ENCODE peak calls at places on chromosome 22, in ten cellular contexts. One of them, this sample, is unnamed.

GRCh38 chr22:38131399-38131798 is 20.9 kb upstream of the BAIAP2L2 start:
- DNase-seq in GM23248: no peak
- DNase-seq in mesendoderm: no peak
- DNase-seq in mesenchymal stem cell: no peak
- DNase-seq in K562: no peak
- DNase-seq in endothelial cell of umbilical vein: no peak
- DNase-seq in HCT116: no peak
- DNase-seq in mammary epithelial cell: no peak
- DNase-seq in neuronal stem cell: no peak
- DNase-seq in colonic mucosa: no peak
- DNase-seq in this sample: no peak

GRCh38 chr22:20750461-20751184 is 23.3 kb upstream of the SERPIND1 start:
- DNase-seq in GM23248: peak; percentile 93
- DNase-seq in mesendoderm: no peak
- DNase-seq in mesenchymal stem cell: peak; percentile 91
- DNase-seq in K562: no peak
- DNase-seq in endothelial cell of umbilical vein: peak; percentile 83
- DNase-seq in HCT116: no peak
- DNase-seq in mammary epithelial cell: peak; percentile 82
- DNase-seq in neuronal stem cell: no peak
- DNase-seq in colonic mucosa: peak; percentile 46
- DNase-seq in this sample: no peak

GRCh38 chr22:21876486-21877176 is 9.2 kb upstream of the MAPK1 start:
- DNase-seq in GM23248: peak; percentile 85
- DNase-seq in mesendoderm: peak; percentile 17
- DNase-seq in mesenchymal stem cell: peak; percentile 82
- DNase-seq in K562: peak; percentile 75
- DNase-seq in endothelial cell of umbilical vein: peak; percentile 57
- DNase-seq in HCT116: no peak
- DNase-seq in mammary epithelial cell: peak; percentile 70
- DNase-seq in neuronal stem cell: no peak
- DNase-seq in colonic mucosa: no peak
- DNase-seq in this sample: no peak

GRCh38 chr22:35406443-35406842 is 6.5 kb downstream of the MCM5 start:
- DNase-seq in GM23248: no peak
- DNase-seq in mesendoderm: no peak
- DNase-seq in mesenchymal stem cell: no peak
- DNase-seq in K562: no peak
- DNase-seq in endothelial cell of umbilical vein: no peak
- DNase-seq in HCT116: no peak
- DNase-seq in mammary epithelial cell: no peak
- DNase-seq in neuronal stem cell: no peak
- DNase-seq in colonic mucosa: no peak
- DNase-seq in this sample: no peak

GRCh38 chr22:37496651-37497599 is 10.7 kb upstream of the MFNG start:
- DNase-seq in GM23248: peak; percentile 92
- DNase-seq in mesendoderm: peak; percentile 61
- DNase-seq in mesenchymal stem cell: peak; percentile 76
- DNase-seq in K562: no peak
- DNase-seq in endothelial cell of umbilical vein: peak; percentile 70
- DNase-seq in HCT116: no peak
- DNase-seq in mammary epithelial cell: peak; percentile 89
- DNase-seq in neuronal stem cell: no peak
- DNase-seq in colonic mucosa: no peak
- DNase-seq in this sample: peak; percentile 77

GRCh38 chr22:42780070-42780540 is 59.4 kb upstream of the A4GALT start:
- DNase-seq in GM23248: peak; percentile 84
- DNase-seq in mesendoderm: peak; percentile 99
- DNase-seq in mesenchymal stem cell: peak; percentile 94
- DNase-seq in K562: peak; percentile 47
- DNase-seq in endothelial cell of umbilical vein: peak; percentile 92
- DNase-seq in HCT116: peak; percentile 95
- DNase-seq in mammary epithelial cell: peak; percentile 72
- DNase-seq in neuronal stem cell: peak; percentile 89
- DNase-seq in colonic mucosa: peak; percentile 77
- DNase-seq in this sample: peak; percentile 91

GRCh38 chr22:35677460-35678187 is 29.4 kb downstream of the APOL6 start:
- DNase-seq in GM23248: no peak
- DNase-seq in mesendoderm: no peak
- DNase-seq in mesenchymal stem cell: no peak
- DNase-seq in K562: no peak
- DNase-seq in endothelial cell of umbilical vein: no peak
- DNase-seq in HCT116: no peak
- DNase-seq in mammary epithelial cell: no peak
- DNase-seq in neuronal stem cell: no peak
- DNase-seq in colonic mucosa: no peak
- DNase-seq in this sample: no peak

GRCh38 chr22:29230916-29231875 is 25.5 kb downstream of the EMID1 start:
- DNase-seq in GM23248: no peak
- DNase-seq in mesendoderm: no peak
- DNase-seq in mesenchymal stem cell: no peak
- DNase-seq in K562: no peak
- DNase-seq in endothelial cell of umbilical vein: no peak
- DNase-seq in HCT116: no peak
- DNase-seq in mammary epithelial cell: no peak
- DNase-seq in neuronal stem cell: no peak
- DNase-seq in colonic mucosa: no peak
- DNase-seq in this sample: no peak

GRCh38 chr22:45211848-45212247 is 28.8 kb downstream of the KIAA0930 start:
- DNase-seq in GM23248: peak; percentile 87
- DNase-seq in mesendoderm: no peak
- DNase-seq in mesenchymal stem cell: no peak
- DNase-seq in K562: no peak
- DNase-seq in endothelial cell of umbilical vein: no peak
- DNase-seq in HCT116: no peak
- DNase-seq in mammary epithelial cell: no peak
- DNase-seq in neuronal stem cell: no peak
- DNase-seq in colonic mucosa: no peak
- DNase-seq in this sample: no peak

GRCh38 chr22:45211435-45211834 is 29.3 kb downstream of the KIAA0930 start:
- DNase-seq in GM23248: peak; percentile 76
- DNase-seq in mesendoderm: no peak
- DNase-seq in mesenchymal stem cell: peak; percentile 39
- DNase-seq in K562: no peak
- DNase-seq in endothelial cell of umbilical vein: no peak
- DNase-seq in HCT116: no peak
- DNase-seq in mammary epithelial cell: no peak
- DNase-seq in neuronal stem cell: no peak
- DNase-seq in colonic mucosa: no peak
- DNase-seq in this sample: no peak

GRCh38 chr22:45212992-45213751 is 27.5 kb downstream of the KIAA0930 start:
- DNase-seq in GM23248: peak; percentile 90
- DNase-seq in mesendoderm: no peak
- DNase-seq in mesenchymal stem cell: peak; percentile 88
- DNase-seq in K562: no peak
- DNase-seq in endothelial cell of umbilical vein: no peak
- DNase-seq in HCT116: no peak
- DNase-seq in mammary epithelial cell: peak; percentile 26
- DNase-seq in neuronal stem cell: no peak
- DNase-seq in colonic mucosa: no peak
- DNase-seq in this sample: no peak

GRCh38 chr22:45210577-45211431 is 29.9 kb downstream of the KIAA0930 start:
- DNase-seq in GM23248: peak; percentile 86
- DNase-seq in mesendoderm: no peak
- DNase-seq in mesenchymal stem cell: no peak
- DNase-seq in K562: no peak
- DNase-seq in endothelial cell of umbilical vein: no peak
- DNase-seq in HCT116: no peak
- DNase-seq in mammary epithelial cell: no peak
- DNase-seq in neuronal stem cell: no peak
- DNase-seq in colonic mucosa: no peak
- DNase-seq in this sample: no peak

DNA sequence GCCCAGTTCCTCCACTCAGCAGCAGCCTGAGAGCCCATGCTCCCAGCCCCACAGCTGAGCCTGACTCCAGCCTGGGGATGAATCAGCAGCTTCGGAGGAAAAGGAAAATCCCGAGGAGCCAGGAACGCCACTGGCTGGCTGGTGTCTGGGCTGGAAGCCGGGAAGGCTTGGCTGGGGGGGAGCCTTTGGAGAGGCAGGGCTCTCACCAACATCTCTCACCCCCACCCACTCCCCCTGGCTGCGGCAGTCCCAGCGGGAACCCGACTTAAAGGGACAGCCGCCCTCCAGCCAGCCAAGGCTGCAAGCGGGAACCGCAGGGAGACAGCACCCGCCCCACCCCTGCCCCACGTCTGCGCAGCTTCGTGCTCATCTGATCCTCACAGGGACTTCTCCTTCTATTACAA is 28.4 kb downstream of the KIAA0930 start:
- DNase-seq in GM23248: peak; percentile 97
- DNase-seq in mesendoderm: peak; percentile 88
- DNase-seq in mesenchymal stem cell: peak; percentile 98
- DNase-seq in K562: peak; percentile 13
- DNase-seq in endothelial cell of umbilical vein: peak; percentile 89
- DNase-seq in HCT116: no peak
- DNase-seq in mammary epithelial cell: peak; percentile 88
- DNase-seq in neuronal stem cell: no peak
- DNase-seq in colonic mucosa: peak; percentile 53
- DNase-seq in this sample: peak; percentile 87
- H3K9ac ChIP-seq in GM23248: peak overlapping the region; percentile 81
- H3K9ac ChIP-seq in mesendoderm: peak overlapping the region; percentile 27
- H3K9ac ChIP-seq in mesenchymal stem cell: peak overlapping the region; percentile 90
- H3K9ac ChIP-seq in K562: peak overlapping the region; percentile 35
- H3K9ac ChIP-seq in endothelial cell of umbilical vein: no peak overlapping the region
- H3K9ac ChIP-seq in HCT116: no peak overlapping the region
- H3K9ac ChIP-seq in mammary epithelial cell: peak overlapping the region; percentile 53
- H3K9ac ChIP-seq in neuronal stem cell: no peak overlapping the region
- H3K9ac ChIP-seq in colonic mucosa: peak overlapping the region; percentile 24
- H3K9ac ChIP-seq in this sample: no peak overlapping the region

DNA sequence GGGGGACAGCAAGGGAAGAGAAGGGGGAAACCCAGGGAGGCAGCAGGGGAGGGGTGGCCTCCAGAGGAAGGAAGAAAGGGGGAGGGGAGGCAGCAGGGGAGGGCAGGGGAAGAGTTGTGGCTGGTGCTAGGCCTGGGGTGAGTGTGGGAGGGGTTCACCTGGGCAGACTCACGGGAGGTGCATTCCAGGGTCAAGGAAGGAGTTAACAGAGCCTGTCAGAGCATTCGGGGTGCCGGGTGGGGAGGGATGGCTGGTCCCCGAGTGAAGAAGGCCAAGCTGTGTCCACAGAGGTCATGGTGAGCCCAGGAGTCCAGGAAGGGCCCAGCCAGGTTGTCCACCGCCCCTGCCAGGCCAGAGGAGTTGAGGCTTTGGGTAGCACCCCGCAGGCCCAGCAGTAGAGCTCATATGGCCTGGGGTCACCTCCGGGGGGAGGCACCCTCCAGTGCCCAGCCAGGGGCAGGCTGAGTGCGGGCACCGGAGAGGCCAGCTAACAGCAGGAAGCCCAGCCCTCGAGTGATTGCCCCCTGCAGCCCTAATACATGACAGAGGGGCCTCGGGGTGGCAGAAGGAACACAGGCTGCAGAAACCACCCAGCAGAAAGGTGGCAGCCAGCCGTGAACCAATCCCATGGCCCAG is 31.1 kb upstream of the PPARA start:
- DNase-seq in GM23248: peak; percentile 25
- DNase-seq in mesendoderm: no peak
- DNase-seq in mesenchymal stem cell: no peak
- DNase-seq in K562: no peak
- DNase-seq in endothelial cell of umbilical vein: no peak
- DNase-seq in HCT116: no peak
- DNase-seq in mammary epithelial cell: no peak
- DNase-seq in neuronal stem cell: no peak
- DNase-seq in colonic mucosa: no peak
- DNase-seq in this sample: no peak
- H3K27ac ChIP-seq in GM23248: peak overlapping the region; percentile 79
- H3K27ac ChIP-seq in mesendoderm: no peak overlapping the region
- H3K27ac ChIP-seq in mesenchymal stem cell: no peak overlapping the region
- H3K27ac ChIP-seq in K562: no peak overlapping the region
- H3K27ac ChIP-seq in endothelial cell of umbilical vein: no peak overlapping the region
- H3K27ac ChIP-seq in HCT116: no peak overlapping the region
- H3K27ac ChIP-seq in mammary epithelial cell: no peak overlapping the region
- H3K27ac ChIP-seq in neuronal stem cell: no peak overlapping the region
- H3K27ac ChIP-seq in colonic mucosa: no peak overlapping the region
- H3K27ac ChIP-seq in this sample: no peak overlapping the region

GRCh38 chr22:19654338-19654922 is 59.9 kb upstream of the SEPTIN5 start:
- DNase-seq in GM23248: no peak
- DNase-seq in mesendoderm: no peak
- DNase-seq in mesenchymal stem cell: no peak
- DNase-seq in K562: no peak
- DNase-seq in endothelial cell of umbilical vein: no peak
- DNase-seq in HCT116: no peak
- DNase-seq in mammary epithelial cell: no peak
- DNase-seq in neuronal stem cell: no peak
- DNase-seq in colonic mucosa: no peak
- DNase-seq in this sample: peak; percentile 19

GRCh38 chr22:19658057-19658966 is 56.0 kb upstream of the SEPTIN5 start:
- DNase-seq in GM23248: no peak
- DNase-seq in mesendoderm: no peak
- DNase-seq in mesenchymal stem cell: no peak
- DNase-seq in K562: no peak
- DNase-seq in endothelial cell of umbilical vein: no peak
- DNase-seq in HCT116: no peak
- DNase-seq in mammary epithelial cell: no peak
- DNase-seq in neuronal stem cell: no peak
- DNase-seq in colonic mucosa: no peak
- DNase-seq in this sample: peak; percentile 26

GRCh38 chr22:19656541-19657251 is 57.6 kb upstream of the SEPTIN5 start:
- DNase-seq in GM23248: no peak
- DNase-seq in mesendoderm: no peak
- DNase-seq in mesenchymal stem cell: no peak
- DNase-seq in K562: no peak
- DNase-seq in endothelial cell of umbilical vein: no peak
- DNase-seq in HCT116: no peak
- DNase-seq in mammary epithelial cell: no peak
- DNase-seq in neuronal stem cell: no peak
- DNase-seq in colonic mucosa: no peak
- DNase-seq in this sample: peak; percentile 27

GRCh38 chr22:19657252-19658056 is 56.8 kb upstream of the SEPTIN5 start:
- DNase-seq in GM23248: no peak
- DNase-seq in mesendoderm: no peak
- DNase-seq in mesenchymal stem cell: no peak
- DNase-seq in K562: no peak
- DNase-seq in endothelial cell of umbilical vein: no peak
- DNase-seq in HCT116: no peak
- DNase-seq in mammary epithelial cell: no peak
- DNase-seq in neuronal stem cell: no peak
- DNase-seq in colonic mucosa: no peak
- DNase-seq in this sample: peak; percentile 15

GRCh38 chr22:19655399-19655798 is 58.9 kb upstream of the SEPTIN5 start:
- DNase-seq in GM23248: no peak
- DNase-seq in mesendoderm: no peak
- DNase-seq in mesenchymal stem cell: no peak
- DNase-seq in K562: no peak
- DNase-seq in endothelial cell of umbilical vein: no peak
- DNase-seq in HCT116: no peak
- DNase-seq in mammary epithelial cell: no peak
- DNase-seq in neuronal stem cell: no peak
- DNase-seq in colonic mucosa: no peak
- DNase-seq in this sample: peak; percentile 29
- H3K9ac ChIP-seq in GM23248: no peak overlapping the region
- H3K9ac ChIP-seq in mesendoderm: no peak overlapping the region
- H3K9ac ChIP-seq in mesenchymal stem cell: no peak overlapping the region
- H3K9ac ChIP-seq in K562: no peak overlapping the region
- H3K9ac ChIP-seq in endothelial cell of umbilical vein: no peak overlapping the region
- H3K9ac ChIP-seq in HCT116: no peak overlapping the region
- H3K9ac ChIP-seq in mammary epithelial cell: no peak overlapping the region
- H3K9ac ChIP-seq in neuronal stem cell: no peak overlapping the region
- H3K9ac ChIP-seq in colonic mucosa: no peak overlapping the region
- H3K9ac ChIP-seq in this sample: no peak overlapping the region

GRCh38 chr22:32969502-32969901 is 88.7 kb downstream of the SYN3 start:
- DNase-seq in GM23248: no peak
- DNase-seq in mesendoderm: no peak
- DNase-seq in mesenchymal stem cell: no peak
- DNase-seq in K562: no peak
- DNase-seq in endothelial cell of umbilical vein: no peak
- DNase-seq in HCT116: no peak
- DNase-seq in mammary epithelial cell: no peak
- DNase-seq in neuronal stem cell: no peak
- DNase-seq in colonic mucosa: no peak
- DNase-seq in this sample: no peak

GRCh38 chr22:32971252-32971651 is 86.9 kb downstream of the SYN3 start:
- DNase-seq in GM23248: no peak
- DNase-seq in mesendoderm: no peak
- DNase-seq in mesenchymal stem cell: no peak
- DNase-seq in K562: no peak
- DNase-seq in endothelial cell of umbilical vein: no peak
- DNase-seq in HCT116: no peak
- DNase-seq in mammary epithelial cell: no peak
- DNase-seq in neuronal stem cell: no peak
- DNase-seq in colonic mucosa: no peak
- DNase-seq in this sample: no peak

GRCh38 chr22:32964411-32965057 is 93.6 kb downstream of the SYN3 start:
- DNase-seq in GM23248: no peak
- DNase-seq in mesendoderm: no peak
- DNase-seq in mesenchymal stem cell: no peak
- DNase-seq in K562: no peak
- DNase-seq in endothelial cell of umbilical vein: no peak
- DNase-seq in HCT116: no peak
- DNase-seq in mammary epithelial cell: peak; percentile 74
- DNase-seq in neuronal stem cell: no peak
- DNase-seq in colonic mucosa: no peak
- DNase-seq in this sample: no peak

GRCh38 chr22:32967285-32968101 is 90.7 kb downstream of the SYN3 start:
- DNase-seq in GM23248: no peak
- DNase-seq in mesendoderm: no peak
- DNase-seq in mesenchymal stem cell: no peak
- DNase-seq in K562: no peak
- DNase-seq in endothelial cell of umbilical vein: no peak
- DNase-seq in HCT116: no peak
- DNase-seq in mammary epithelial cell: no peak
- DNase-seq in neuronal stem cell: no peak
- DNase-seq in colonic mucosa: no peak
- DNase-seq in this sample: no peak
- H3K27ac ChIP-seq in GM23248: no peak overlapping the region
- H3K27ac ChIP-seq in mesendoderm: no peak overlapping the region
- H3K27ac ChIP-seq in mesenchymal stem cell: peak overlapping the region; percentile 42
- H3K27ac ChIP-seq in K562: no peak overlapping the region
- H3K27ac ChIP-seq in endothelial cell of umbilical vein: no peak overlapping the region
- H3K27ac ChIP-seq in HCT116: no peak overlapping the region
- H3K27ac ChIP-seq in mammary epithelial cell: no peak overlapping the region
- H3K27ac ChIP-seq in neuronal stem cell: no peak overlapping the region
- H3K27ac ChIP-seq in colonic mucosa: no peak overlapping the region
- H3K27ac ChIP-seq in this sample: peak overlapping the region; percentile 67

This sample was measured in endodermal cell.